ENCODE peak calls at places on chromosomes 2 and 18, in five cellular contexts. One of them, this sample, is unnamed.

GRCh38 chr2:120786559-120786960 is 50.9 kb downstream of the GLI2 start:
- DNase-seq in NCI-H345: no peak
- DNase-seq in GM04503: no peak
- DNase-seq in iris pigment epithelial cell: no peak
- DNase-seq in neural progenitor cell: no peak
- DNase-seq in this sample: no peak

GRCh38 chr2:235378261-235378660 is 115.6 kb upstream of the AGAP1 start:
- DNase-seq in NCI-H345: no peak
- DNase-seq in GM04503: no peak
- DNase-seq in iris pigment epithelial cell: no peak
- DNase-seq in neural progenitor cell: no peak
- DNase-seq in this sample: no peak

GRCh38 chr2:136131484-136131960 is 13.6 kb upstream of the CXCR4 start:
- DNase-seq in NCI-H345: no peak
- DNase-seq in GM04503: no peak
- DNase-seq in iris pigment epithelial cell: no peak
- DNase-seq in neural progenitor cell: no peak
- DNase-seq in this sample: no peak

GRCh38 chr18:32812342-32812741 is 39.5 kb upstream of the KLHL14 start:
- DNase-seq in NCI-H345: no peak
- DNase-seq in GM04503: no peak
- DNase-seq in iris pigment epithelial cell: no peak
- DNase-seq in neural progenitor cell: no peak
- DNase-seq in this sample: no peak

GRCh38 chr2:239959059-239959971 is 65.8 kb downstream of the NDUFA10 start:
- DNase-seq in NCI-H345: no peak
- DNase-seq in GM04503: no peak
- DNase-seq in iris pigment epithelial cell: peak; percentile 21
- DNase-seq in neural progenitor cell: no peak
- DNase-seq in this sample: no peak

GRCh38 chr2:119649364-119649917 is 29.6 kb upstream of the TMEM177 start:
- DNase-seq in NCI-H345: no peak
- DNase-seq in GM04503: no peak
- DNase-seq in iris pigment epithelial cell: peak; percentile 87
- DNase-seq in neural progenitor cell: no peak
- DNase-seq in this sample: no peak

GRCh38 chr2:16726147-16726546 is 60.5 kb upstream of the CYRIA start:
- DNase-seq in NCI-H345: no peak
- DNase-seq in GM04503: no peak
- DNase-seq in iris pigment epithelial cell: no peak
- DNase-seq in neural progenitor cell: no peak
- DNase-seq in this sample: no peak

GRCh38 chr2:167925775-167926174 is 321.6 kb downstream of the STK39 start:
- DNase-seq in NCI-H345: no peak
- DNase-seq in GM04503: no peak
- DNase-seq in iris pigment epithelial cell: no peak
- DNase-seq in neural progenitor cell: no peak
- DNase-seq in this sample: no peak

GRCh38 chr2:6970976-6971480 is 53.8 kb downstream of the RNF144A start:
- DNase-seq in NCI-H345: no peak
- DNase-seq in GM04503: no peak
- DNase-seq in iris pigment epithelial cell: no peak
- DNase-seq in neural progenitor cell: no peak
- DNase-seq in this sample: no peak

GRCh38 chr2:127007652-127008051 is 99.3 kb downstream of the BIN1 start:
- DNase-seq in NCI-H345: no peak
- DNase-seq in GM04503: peak; percentile 62
- DNase-seq in iris pigment epithelial cell: peak; percentile 87
- DNase-seq in neural progenitor cell: no peak
- DNase-seq in this sample: no peak

GRCh38 chr2:228181098-228182019 is at the start of gene SPHKAP:
- DNase-seq in NCI-H345: peak; percentile 84
- DNase-seq in GM04503: no peak
- DNase-seq in iris pigment epithelial cell: no peak
- DNase-seq in neural progenitor cell: peak; percentile 60
- DNase-seq in this sample: no peak

GRCh38 chr2:36975306-36975705 is 9.0 kb upstream of the STRN start:
- DNase-seq in NCI-H345: no peak
- DNase-seq in GM04503: no peak
- DNase-seq in iris pigment epithelial cell: no peak
- DNase-seq in neural progenitor cell: no peak
- DNase-seq in this sample: no peak

GRCh38 chr2:177265834-177266817 is 1.6 kb upstream of the NFE2L2 start:
- DNase-seq in NCI-H345: no peak
- DNase-seq in GM04503: no peak
- DNase-seq in iris pigment epithelial cell: peak; percentile 80
- DNase-seq in neural progenitor cell: no peak
- DNase-seq in this sample: no peak

GRCh38 chr2:166234112-166234846 is 106.5 kb upstream of the SCN1A start:
- DNase-seq in NCI-H345: no peak
- DNase-seq in GM04503: peak; percentile 50
- DNase-seq in iris pigment epithelial cell: peak; percentile 91
- DNase-seq in neural progenitor cell: no peak
- DNase-seq in this sample: no peak

GRCh38 chr2:29314816-29315571 is 199.8 kb downstream of the CLIP4 start:
- DNase-seq in NCI-H345: no peak
- DNase-seq in GM04503: no peak
- DNase-seq in iris pigment epithelial cell: peak; percentile 30
- DNase-seq in neural progenitor cell: peak; percentile 55
- DNase-seq in this sample: no peak

This sample was measured in K562.